ENCODE peak calls at places on chromosomes 1 and 21, in seven cellular contexts. V is Calu3; P is CD8-positive, alpha-beta T cell; W is H9; R is foreskin fibroblast; Y is esophagus squamous epithelium; L is progenitor cell of endocrine pancreas. N is an unnamed sample.

GRCh38 chr1:113854234-113854633 is 17.3 kb downstream of the PTPN22 start:
- DNase-seq in W (no peak), P (no peak), V (no peak), L (no peak), Y (no peak), R (no peak), N (no peak)

GRCh38 chr1:116943438-116943837 is 33.7 kb downstream of the PTGFRN start:
- DNase-seq in W (no peak), V (no peak), P (no peak), Y (no peak), R (peak; percentile 38), L (no peak), N (no peak)

GRCh38 chr1:243924588-243925349 is 74.7 kb upstream of the AKT3 start:
- DNase-seq in P (no peak), Y (no peak), R (peak; percentile 77), V (no peak), W (no peak), L (no peak), N (no peak)

GRCh38 chr1:95095833-95096217 is 21.3 kb upstream of the TLCD4 start:
- DNase-seq in Y (no peak), L (no peak), R (no peak), V (no peak), P (no peak), W (no peak), N (no peak)

GRCh38 chr1:187474266-187474665 is 645.5 kb downstream of the PLA2G4A start:
- DNase-seq in V (no peak), P (no peak), W (no peak), L (no peak), Y (no peak), R (peak; percentile 38), N (no peak)

GRCh38 chr1:203625623-203626189 is 926 bp upstream of the ATP2B4 start:
- DNase-seq in R (peak; percentile 67), P (peak; percentile 54), V (no peak), W (no peak), L (no peak), Y (no peak), N (peak; percentile 55)

GRCh38 chr1:55131801-55132200 is 83.4 kb downstream of the USP24 start:
- DNase-seq in W (no peak), R (peak; percentile 49), L (no peak), V (no peak), Y (no peak), P (no peak), N (no peak)

GRCh38 chr1:119613769-119614358 is 34.2 kb downstream of the ZNF697 start:
- DNase-seq in W (peak; percentile 89), Y (peak; percentile 35), V (peak; percentile 88), R (peak; percentile 94), L (peak; percentile 81), P (peak; percentile 36), N (no peak)

GRCh38 chr1:81617308-81618027 is 183.3 kb upstream of the ADGRL2 start:
- DNase-seq in R (peak; percentile 48), V (no peak), W (no peak), P (no peak), L (no peak), Y (no peak), N (no peak)

GRCh38 chr1:63916485-63917360 is 142.9 kb downstream of the ROR1 start:
- DNase-seq in V (peak; percentile 54), Y (no peak), W (no peak), P (no peak), L (no peak), R (no peak), N (no peak)

DNA sequence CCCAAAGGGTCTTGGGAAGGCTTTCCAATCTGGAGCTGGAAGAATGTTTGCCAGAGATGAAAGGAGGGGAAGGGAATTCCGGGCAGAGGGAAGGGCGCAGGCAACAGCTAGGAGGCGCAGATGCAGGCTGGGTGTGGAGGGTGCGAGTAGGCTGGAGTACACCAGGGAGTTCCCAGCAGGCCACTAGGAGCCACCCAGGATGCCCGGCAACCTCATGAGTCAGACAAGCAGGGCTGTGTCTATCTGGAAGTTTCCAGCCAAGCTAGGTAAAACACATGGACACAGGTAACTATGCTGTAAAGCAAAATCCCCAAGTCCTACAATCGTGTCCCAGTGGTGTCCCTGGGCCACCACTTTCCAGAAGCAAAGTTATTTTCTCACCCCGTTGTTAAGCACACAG is 998 bp upstream of the NBL1 start:
- DNase-seq in W (no peak), P (no peak), Y (no peak), R (peak; percentile 80), V (peak; percentile 58), L (no peak), N (no peak)
- TF ChIP-seq CTCF in W (no peak), P (no peak), Y (no peak), R (no peak), V (no peak), L (no peak), N (no peak)

GRCh38 chr1:236348071-236348470 is 46.0 kb upstream of the EDARADD start:
- DNase-seq in V (no peak), L (no peak), Y (no peak), P (no peak), R (no peak), W (peak; percentile 67), N (no peak)

GRCh38 chr1:236341298-236341697 is 52.8 kb upstream of the EDARADD start:
- DNase-seq in W (no peak), P (no peak), V (no peak), Y (no peak), L (no peak), R (no peak), N (no peak)

GRCh38 chr1:236342403-236343245 is 51.5 kb upstream of the EDARADD start:
- DNase-seq in R (no peak), W (no peak), L (no peak), P (no peak), Y (no peak), V (no peak), N (no peak)

GRCh38 chr1:236345728-236346127 is 48.4 kb upstream of the EDARADD start:
- DNase-seq in V (no peak), Y (no peak), P (no peak), L (no peak), W (peak; percentile 41), R (no peak), N (no peak)

GRCh38 chr1:236343246-236343862 is 50.7 kb upstream of the EDARADD start:
- DNase-seq in V (no peak), L (no peak), W (no peak), R (no peak), P (no peak), Y (no peak), N (no peak)
- TF ChIP-seq CTCF in V (no peak), L (no peak), W (no peak), R (no peak), P (no peak), Y (no peak), N (no peak)

DNA sequence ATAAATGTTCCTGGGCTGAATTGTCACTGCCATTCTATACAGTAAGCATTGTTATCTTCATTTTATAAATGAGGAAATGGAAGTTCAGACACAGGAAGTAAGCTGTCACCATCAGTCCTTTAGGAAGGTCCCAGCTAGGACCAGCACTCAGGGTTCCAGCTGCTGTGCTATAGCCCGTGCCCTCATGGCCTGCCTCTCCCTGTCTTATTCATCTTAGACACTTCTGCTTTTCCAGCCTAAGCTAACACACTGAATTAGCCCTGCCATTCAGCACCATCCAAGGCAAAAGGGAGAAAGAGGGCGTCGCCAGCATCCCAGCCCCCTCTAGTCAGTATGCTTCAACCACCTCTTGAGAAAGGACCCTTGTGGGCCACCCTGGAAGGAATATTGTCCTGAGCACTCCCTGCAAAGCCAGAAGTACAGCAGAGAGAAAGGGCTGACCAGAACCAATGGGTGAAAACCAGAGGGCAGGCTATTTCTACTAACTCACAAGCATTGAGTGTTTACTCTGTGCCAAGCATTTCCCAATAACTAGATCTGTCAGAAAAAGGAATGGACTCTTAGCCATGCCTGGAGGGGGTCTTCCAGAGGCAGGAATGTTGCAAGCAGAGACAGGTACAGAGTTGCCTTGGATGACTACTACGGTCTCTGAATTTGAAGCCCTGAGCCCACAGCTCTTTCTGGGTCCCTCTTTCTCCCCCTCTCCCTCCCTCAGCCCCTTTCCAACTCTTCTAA is 77.9 kb upstream of the NFIA start:
- DNase-seq in L (no peak), V (no peak), W (no peak), R (no peak), P (no peak), Y (no peak), N (no peak)
- TF ChIP-seq CTCF in L (no peak), V (no peak), W (no peak), R (no peak), P (no peak), Y (no peak), N (no peak)

GRCh38 chr1:109112056-109112651 is 1.8 kb upstream of the ELAPOR1 start:
- DNase-seq in V (no peak), R (peak; percentile 54), Y (no peak), P (no peak), L (no peak), W (no peak), N (no peak)
- TF ChIP-seq CTCF in V (no peak), R (peak; percentile 21), Y (no peak), P (no peak), L (no peak), W (no peak), N (no peak)

GRCh38 chr21:39668369-39668768 is 55.6 kb downstream of the B3GALT5 start:
- DNase-seq in L (no peak), P (no peak), V (no peak), Y (no peak), W (peak; percentile 18), R (no peak), N (no peak)
- TF ChIP-seq CTCF in L (no peak), P (no peak), V (no peak), Y (no peak), W (no peak), R (no peak), N (no peak)

DNA sequence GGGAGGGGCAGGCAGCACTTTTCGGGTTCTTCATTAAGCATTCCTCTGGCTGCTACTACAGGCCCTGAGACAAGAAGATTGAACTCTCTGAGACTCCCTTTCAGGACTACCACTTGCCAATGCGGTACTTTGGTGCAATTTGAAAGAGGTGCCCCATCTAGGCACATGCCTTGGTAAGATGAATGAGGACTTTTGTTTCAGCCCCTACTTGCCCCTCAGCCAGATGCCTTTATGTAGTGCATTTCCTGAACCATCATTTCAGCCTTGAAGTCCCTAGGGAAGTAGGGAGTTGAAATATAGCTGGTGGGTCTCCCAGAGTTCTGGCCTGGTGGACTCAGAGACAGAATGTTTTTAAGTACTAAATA is 123.8 kb downstream of the PLXNA2 start:
- DNase-seq in W (no peak), P (no peak), R (no peak), L (no peak), V (no peak), Y (no peak), N (no peak)
- TF ChIP-seq CTCF in W (no peak), P (no peak), R (no peak), L (no peak), V (no peak), Y (no peak), N (no peak)

N was measured in natural killer cell.